ENCODE peak calls at places on chromosome 21, in ten cellular contexts. H is AG04450, X is progenitor cell of endocrine pancreas, I is ovary, Z is frontal cortex, F is NCI-H1092, U is fibroblast of mammary gland, N is HTR-8/SVneo, Y is GM12864, V is uterus. G is an unnamed sample.

GRCh38 chr21:31351973-31352372 is 7.9 kb upstream of the TIAM1 start:
- DNase-seq in H (no peak), X (no peak), I (no peak), Z (no peak), F (no peak), U (peak), N (no peak), Y (no peak), V (no peak), G (no peak)

GRCh38 chr21:42233067-42233981 is 14.4 kb downstream of the ABCG1 start:
- DNase-seq in H (no peak), X (no peak), I (peak), Z (peak), F (no peak), U (peak), N (no peak), Y (peak), V (peak), G (no peak)

GRCh38 chr21:31781737-31782136 is 49.8 kb upstream of the SCAF4 start:
- DNase-seq in H (no peak), X (no peak), I (peak), Z (peak), F (no peak), U (peak), N (peak), Y (no peak), V (no peak), G (no peak)

GRCh38 chr21:43849532-43850299 is 15.3 kb upstream of the AGPAT3 start:
- DNase-seq in H (no peak), X (no peak), I (no peak), Z (no peak), F (no peak), U (no peak), N (no peak), Y (no peak), V (no peak), G (no peak)

GRCh38 chr21:46116846-46117585 is 19.1 kb downstream of the COL6A2 start:
- DNase-seq in H (no peak), X (peak), I (peak), Z (no peak), F (no peak), U (peak), N (no peak), Y (no peak), V (peak), G (no peak)

GRCh38 chr21:33268736-33269441 is 2.7 kb downstream of the IL10RB start:
- DNase-seq in H (no peak), X (no peak), I (no peak), Z (no peak), F (peak), U (no peak), N (no peak), Y (peak), V (no peak), G (no peak)

GRCh38 chr21:31566061-31566460 is 93.4 kb upstream of the SOD1 start:
- DNase-seq in H (no peak), X (no peak), I (no peak), Z (peak), F (no peak), U (peak), N (no peak), Y (no peak), V (no peak), G (no peak)

GRCh38 chr21:32257952-32258785 is 20.7 kb downstream of the MIS18A start:
- DNase-seq in H (peak), X (peak), I (peak), Z (peak), F (peak), U (peak), N (peak), Y (no peak), V (peak), G (peak)

GRCh38 chr21:33655591-33656221 is 13.4 kb downstream of the ITSN1 start:
- DNase-seq in H (peak), X (no peak), I (no peak), Z (no peak), F (no peak), U (peak), N (peak), Y (no peak), V (no peak), G (peak)

GRCh38 chr21:35969281-35969680 is 91.0 kb downstream of the SETD4 start:
- DNase-seq in H (no peak), X (no peak), I (no peak), Z (no peak), F (no peak), U (no peak), N (no peak), Y (no peak), V (no peak), G (no peak)

G was measured in hepatic stellate cell.